ENCODE peak calls at places on chromosomes 13 and 19, in five cellular contexts. One of them, this sample, is unnamed.

GRCh38 chr19:28292822-28293500 is 920.0 kb downstream of the UQCRFS1 start:
- DNase-seq in Right ventricle myocardium superior: no peak
- DNase-seq in ascending aorta: no peak
- DNase-seq in midbrain: no peak
- DNase-seq in lung: no peak
- DNase-seq in this sample: peak

GRCh38 chr13:37014609-37015008 is 14.0 kb downstream of the EXOSC8 start:
- DNase-seq in ascending aorta: no peak
- DNase-seq in Right ventricle myocardium superior: no peak
- DNase-seq in midbrain: no peak
- DNase-seq in lung: no peak
- DNase-seq in this sample: no peak

GRCh38 chr13:98972059-98972458 is 5.8 kb downstream of the DOCK9 start:
- DNase-seq in lung: no peak
- DNase-seq in ascending aorta: no peak
- DNase-seq in Right ventricle myocardium superior: no peak
- DNase-seq in midbrain: no peak
- DNase-seq in this sample: no peak

GRCh38 chr13:112066624-112067004 is 335 bp upstream of the SOX1 start:
- DNase-seq in Right ventricle myocardium superior: no peak
- DNase-seq in ascending aorta: no peak
- DNase-seq in lung: no peak
- DNase-seq in midbrain: peak
- DNase-seq in this sample: peak

GRCh38 chr13:52751196-52751595 is 11.6 kb upstream of the CNMD start:
- DNase-seq in midbrain: no peak
- DNase-seq in Right ventricle myocardium superior: no peak
- DNase-seq in ascending aorta: no peak
- DNase-seq in lung: no peak
- DNase-seq in this sample: no peak

GRCh38 chr13:39777527-39778061 is 122.1 kb downstream of the COG6 start:
- DNase-seq in Right ventricle myocardium superior: no peak
- DNase-seq in lung: no peak
- DNase-seq in ascending aorta: no peak
- DNase-seq in midbrain: no peak
- DNase-seq in this sample: no peak

GRCh38 chr19:32977269-32977668 is 5.2 kb downstream of the FAAP24 start:
- DNase-seq in Right ventricle myocardium superior: no peak
- DNase-seq in lung: no peak
- DNase-seq in ascending aorta: no peak
- DNase-seq in midbrain: no peak
- DNase-seq in this sample: no peak

GRCh38 chr13:112447306-112447705 is 71.2 kb downstream of the SPACA7 start:
- DNase-seq in ascending aorta: no peak
- DNase-seq in midbrain: no peak
- DNase-seq in lung: no peak
- DNase-seq in Right ventricle myocardium superior: no peak
- DNase-seq in this sample: no peak

GRCh38 chr19:19034204-19034624 is 811 bp downstream of the ARMC6 start:
- DNase-seq in ascending aorta: peak
- DNase-seq in midbrain: peak
- DNase-seq in lung: peak
- DNase-seq in Right ventricle myocardium superior: no peak
- DNase-seq in this sample: peak

GRCh38 chr13:20489185-20489820 is 36.4 kb downstream of the CRYL1 start:
- DNase-seq in lung: no peak
- DNase-seq in ascending aorta: no peak
- DNase-seq in midbrain: peak
- DNase-seq in Right ventricle myocardium superior: no peak
- DNase-seq in this sample: no peak

GRCh38 chr19:409006-409514 is at the start of gene C2CD4C:
- DNase-seq in lung: no peak
- DNase-seq in midbrain: no peak
- DNase-seq in ascending aorta: peak
- DNase-seq in Right ventricle myocardium superior: no peak
- DNase-seq in this sample: no peak

GRCh38 chr13:40126301-40127085 is 471.0 kb downstream of the COG6 start:
- DNase-seq in ascending aorta: no peak
- DNase-seq in midbrain: no peak
- DNase-seq in lung: no peak
- DNase-seq in Right ventricle myocardium superior: no peak
- DNase-seq in this sample: no peak

GRCh38 chr19:18000981-18001836 is 6.8 kb upstream of the ARRDC2 start:
- DNase-seq in Right ventricle myocardium superior: peak
- DNase-seq in lung: peak
- DNase-seq in ascending aorta: peak
- DNase-seq in midbrain: peak
- DNase-seq in this sample: peak

GRCh38 chr13:109985871-109986270 is 199.5 kb upstream of the IRS2 start:
- DNase-seq in midbrain: no peak
- DNase-seq in ascending aorta: no peak
- DNase-seq in lung: no peak
- DNase-seq in Right ventricle myocardium superior: no peak
- DNase-seq in this sample: no peak

GRCh38 chr13:78022164-78022877 is 103.7 kb upstream of the EDNRB start:
- DNase-seq in midbrain: peak
- DNase-seq in Right ventricle myocardium superior: no peak
- DNase-seq in ascending aorta: peak
- DNase-seq in lung: no peak
- DNase-seq in this sample: no peak

GRCh38 chr13:37984357-37984756 is 114.8 kb upstream of the TRPC4 start:
- DNase-seq in ascending aorta: no peak
- DNase-seq in lung: no peak
- DNase-seq in midbrain: no peak
- DNase-seq in Right ventricle myocardium superior: no peak
- DNase-seq in this sample: no peak

GRCh38 chr13:43107780-43108179 is 84.4 kb downstream of the DNAJC15 start:
- DNase-seq in ascending aorta: no peak
- DNase-seq in midbrain: no peak
- DNase-seq in Right ventricle myocardium superior: no peak
- DNase-seq in lung: no peak
- DNase-seq in this sample: no peak

GRCh38 chr19:3464797-3465235 is 15.5 kb downstream of the SMIM24 start:
- DNase-seq in midbrain: no peak
- DNase-seq in Right ventricle myocardium superior: no peak
- DNase-seq in ascending aorta: no peak
- DNase-seq in lung: no peak
- DNase-seq in this sample: peak

GRCh38 chr19:34218818-34219164 is 35.6 kb upstream of the GARRE1 start:
- DNase-seq in ascending aorta: no peak
- DNase-seq in lung: no peak
- DNase-seq in Right ventricle myocardium superior: no peak
- DNase-seq in midbrain: no peak
- DNase-seq in this sample: no peak

GRCh38 chr19:23283925-23284324 is 33.7 kb upstream of the ZNF724 start:
- DNase-seq in midbrain: peak
- DNase-seq in Right ventricle myocardium superior: no peak
- DNase-seq in ascending aorta: peak
- DNase-seq in lung: peak
- DNase-seq in this sample: peak

GRCh38 chr19:52991484-52991883 is 22.2 kb upstream of the ERVV-1 start:
- DNase-seq in midbrain: no peak
- DNase-seq in ascending aorta: no peak
- DNase-seq in lung: no peak
- DNase-seq in Right ventricle myocardium superior: no peak
- DNase-seq in this sample: no peak

GRCh38 chr19:19113040-19113541 is 25.2 kb downstream of the TMEM161A start:
- DNase-seq in Right ventricle myocardium superior: no peak
- DNase-seq in midbrain: no peak
- DNase-seq in lung: no peak
- DNase-seq in ascending aorta: no peak
- DNase-seq in this sample: no peak

GRCh38 chr19:52190679-52191293 is 934 bp downstream of the PPP2R1A start:
- DNase-seq in ascending aorta: no peak
- DNase-seq in Right ventricle myocardium superior: peak
- DNase-seq in lung: peak
- DNase-seq in midbrain: no peak
- DNase-seq in this sample: peak

GRCh38 chr19:49911381-49912145 is 14.9 kb upstream of the IL4I1 start:
- DNase-seq in ascending aorta: no peak
- DNase-seq in lung: no peak
- DNase-seq in midbrain: peak
- DNase-seq in Right ventricle myocardium superior: no peak
- DNase-seq in this sample: no peak

GRCh38 chr19:15321739-15322138 is 10.6 kb downstream of the BRD4 start:
- DNase-seq in midbrain: no peak
- DNase-seq in ascending aorta: no peak
- DNase-seq in lung: no peak
- DNase-seq in Right ventricle myocardium superior: no peak
- DNase-seq in this sample: no peak

GRCh38 chr13:41327994-41328778 is 17.1 kb downstream of the NAA16 start:
- DNase-seq in ascending aorta: no peak
- DNase-seq in midbrain: no peak
- DNase-seq in lung: no peak
- DNase-seq in Right ventricle myocardium superior: no peak
- DNase-seq in this sample: no peak

GRCh38 chr13:69579351-69579750 is 528.3 kb upstream of the ATXN8OS start:
- DNase-seq in ascending aorta: no peak
- DNase-seq in midbrain: peak
- DNase-seq in lung: no peak
- DNase-seq in Right ventricle myocardium superior: no peak
- DNase-seq in this sample: no peak

GRCh38 chr13:39485314-39485700 is 117.7 kb downstream of the LHFPL6 start:
- DNase-seq in Right ventricle myocardium superior: no peak
- DNase-seq in midbrain: no peak
- DNase-seq in lung: no peak
- DNase-seq in ascending aorta: no peak
- DNase-seq in this sample: no peak

GRCh38 chr19:751501-752341 is 809 bp downstream of the MISP start:
- DNase-seq in Right ventricle myocardium superior: no peak
- DNase-seq in midbrain: no peak
- DNase-seq in ascending aorta: no peak
- DNase-seq in lung: no peak
- DNase-seq in this sample: peak

GRCh38 chr19:16585808-16586476 is 13.7 kb upstream of the SLC35E1 start:
- DNase-seq in ascending aorta: no peak
- DNase-seq in Right ventricle myocardium superior: no peak
- DNase-seq in midbrain: no peak
- DNase-seq in lung: no peak
- DNase-seq in this sample: no peak

GRCh38 chr19:35986664-35987570 is 8.1 kb upstream of the SDHAF1 start:
- DNase-seq in lung: peak
- DNase-seq in midbrain: no peak
- DNase-seq in Right ventricle myocardium superior: peak
- DNase-seq in ascending aorta: no peak
- DNase-seq in this sample: no peak

GRCh38 chr19:29006057-29006735 is 206.8 kb downstream of the UQCRFS1 start:
- DNase-seq in lung: no peak
- DNase-seq in midbrain: no peak
- DNase-seq in ascending aorta: no peak
- DNase-seq in Right ventricle myocardium superior: no peak
- DNase-seq in this sample: no peak

GRCh38 chr13:84263354-84264069 is 381.2 kb upstream of the SLITRK1 start:
- DNase-seq in midbrain: no peak
- DNase-seq in lung: no peak
- DNase-seq in ascending aorta: no peak
- DNase-seq in Right ventricle myocardium superior: no peak
- DNase-seq in this sample: no peak

GRCh38 chr19:2129022-2129421 is 22.3 kb downstream of the AP3D1 start:
- DNase-seq in Right ventricle myocardium superior: no peak
- DNase-seq in ascending aorta: no peak
- DNase-seq in lung: no peak
- DNase-seq in midbrain: no peak
- DNase-seq in this sample: no peak

This sample was measured in right cardiac atrium.